ENCODE peak calls at places on chromosomes 6 and 20, in seven cellular contexts. P is heart left ventricle, G is GM12892, B is A549, T is spleen, F is tibial nerve, O is IMR-90. D is an unnamed sample.

GRCh38 chr20:19758888-19759331 is 852 bp downstream of the RIN2 start:
- DNase-seq in P (peak), G (no peak), B (peak), T (no peak), F (peak), O (no peak), D (no peak)

GRCh38 chr6:101761124-101761601 is 367.7 kb downstream of the GRIK2 start:
- DNase-seq in P (no peak), G (no peak), B (no peak), T (no peak), F (peak), O (peak), D (no peak)

GRCh38 chr6:8177721-8178120 is 75.4 kb upstream of the EEF1E1 start:
- DNase-seq in P (no peak), G (no peak), B (no peak), T (no peak), F (no peak), O (peak), D (no peak)

GRCh38 chr6:125236536-125237327 is 65.0 kb downstream of the HDDC2 start:
- DNase-seq in P (no peak), G (no peak), B (peak), T (no peak), F (no peak), O (peak), D (no peak)

GRCh38 chr6:136921936-136922679 is at the start of gene SLC35D3:
- DNase-seq in P (no peak), G (peak), B (peak), T (peak), F (no peak), O (no peak), D (no peak)

GRCh38 chr20:6473197-6473596 is 294.3 kb upstream of the BMP2 start:
- DNase-seq in P (no peak), G (no peak), B (no peak), T (no peak), F (no peak), O (peak), D (no peak)

GRCh38 chr20:25484911-25485511 is 77.5 kb downstream of the GINS1 start:
- DNase-seq in P (no peak), G (no peak), B (no peak), T (no peak), F (no peak), O (no peak), D (no peak)

GRCh38 chr6:165829376-165829775 is 166.3 kb upstream of the PDE10A start:
- DNase-seq in P (no peak), G (no peak), B (no peak), T (no peak), F (no peak), O (no peak), D (no peak)

GRCh38 chr6:5208491-5208890 is 52.3 kb downstream of the LYRM4 start:
- DNase-seq in P (no peak), G (no peak), B (no peak), T (no peak), F (no peak), O (peak), D (no peak)

GRCh38 chr20:17969276-17969883 is 562 bp downstream of the MGME1 start:
- DNase-seq in P (peak), G (no peak), B (peak), T (no peak), F (no peak), O (no peak), D (no peak)

GRCh38 chr6:140446241-140446640 is 1071.8 kb upstream of the CITED2 start:
- DNase-seq in P (no peak), G (no peak), B (no peak), T (no peak), F (no peak), O (no peak), D (no peak)

GRCh38 chr6:163761491-163761890 is 347.0 kb downstream of the QKI start:
- DNase-seq in P (no peak), G (no peak), B (no peak), T (no peak), F (no peak), O (peak), D (no peak)

GRCh38 chr20:17205261-17205660 is 21.6 kb upstream of the PCSK2 start:
- DNase-seq in P (no peak), G (no peak), B (no peak), T (no peak), F (no peak), O (no peak), D (no peak)

GRCh38 chr20:49669601-49670189 is 44.0 kb downstream of the B4GALT5 start:
- DNase-seq in P (no peak), G (no peak), B (no peak), T (no peak), F (no peak), O (no peak), D (no peak)

GRCh38 chr6:90896165-90896549 is 309.3 kb upstream of the MAP3K7 start:
- DNase-seq in P (no peak), G (no peak), B (no peak), T (no peak), F (no peak), O (no peak), D (no peak)

GRCh38 chr6:159875194-159875593 is 15.6 kb upstream of the MAS1 start:
- DNase-seq in P (no peak), G (no peak), B (no peak), T (no peak), F (no peak), O (no peak), D (no peak)

GRCh38 chr20:32139947-32140346 is 30.4 kb downstream of the TM9SF4 start:
- DNase-seq in P (no peak), G (no peak), B (no peak), T (no peak), F (no peak), O (no peak), D (no peak)

GRCh38 chr20:45174434-45175364 is at the start of gene PI3:
- DNase-seq in P (no peak), G (no peak), B (no peak), T (no peak), F (no peak), O (no peak), D (no peak)

GRCh38 chr6:90286884-90287488 is 9.7 kb downstream of the BACH2 start:
- DNase-seq in P (no peak), G (no peak), B (peak), T (no peak), F (no peak), O (peak), D (no peak)

GRCh38 chr6:144898052-144898689 is 613.0 kb downstream of the UTRN start:
- DNase-seq in P (no peak), G (no peak), B (no peak), T (no peak), F (no peak), O (peak), D (no peak)

GRCh38 chr6:65646494-65647035 is 60.5 kb downstream of the EYS start:
- DNase-seq in P (no peak), G (no peak), B (no peak), T (no peak), F (no peak), O (no peak), D (no peak)

GRCh38 chr20:41533537-41534136 is 84.5 kb downstream of the CHD6 start:
- DNase-seq in P (no peak), G (no peak), B (no peak), T (no peak), F (no peak), O (no peak), D (no peak)

GRCh38 chr6:33816911-33817310 is 13.1 kb upstream of the MLN start:
- DNase-seq in P (no peak), G (no peak), B (no peak), T (no peak), F (no peak), O (no peak), D (no peak)

GRCh38 chr20:12047838-12048432 is 130.2 kb downstream of the BTBD3 start:
- DNase-seq in P (no peak), G (no peak), B (no peak), T (no peak), F (no peak), O (peak), D (no peak)

GRCh38 chr6:131029661-131030297 is 33.3 kb downstream of the EPB41L2 start:
- DNase-seq in P (no peak), G (no peak), B (no peak), T (no peak), F (no peak), O (peak), D (no peak)

GRCh38 chr6:133051264-133051663 is 189.9 kb upstream of the EYA4 start:
- DNase-seq in P (no peak), G (no peak), B (no peak), T (no peak), F (no peak), O (peak), D (no peak)

GRCh38 chr6:41625442-41625841 is 12.8 kb upstream of the MDFI start:
- DNase-seq in P (peak), G (no peak), B (no peak), T (no peak), F (no peak), O (no peak), D (no peak)

GRCh38 chr6:53651149-53651763 is 14.3 kb downstream of the KLHL31 start:
- DNase-seq in P (peak), G (no peak), B (peak), T (no peak), F (peak), O (peak), D (no peak)

GRCh38 chr6:153401751-153402150 is 270.7 kb upstream of the RGS17 start:
- DNase-seq in P (no peak), G (no peak), B (no peak), T (no peak), F (no peak), O (no peak), D (no peak)

GRCh38 chr20:16391003-16391402 is 182.2 kb downstream of the KIF16B start:
- DNase-seq in P (no peak), G (no peak), B (no peak), T (no peak), F (no peak), O (no peak), D (no peak)

GRCh38 chr6:33824461-33825154 is 20.8 kb upstream of the MLN start:
- DNase-seq in P (peak), G (no peak), B (peak), T (no peak), F (no peak), O (peak), D (no peak)

GRCh38 chr6:95803889-95804288 is 211.9 kb upstream of the FUT9 start:
- DNase-seq in P (no peak), G (no peak), B (no peak), T (no peak), F (no peak), O (no peak), D (no peak)

GRCh38 chr6:127971945-127972391 is 71.1 kb upstream of the THEMIS start:
- DNase-seq in P (no peak), G (no peak), B (no peak), T (no peak), F (no peak), O (peak), D (peak)

GRCh38 chr6:44148306-44148705 is 10.3 kb upstream of the CAPN11 start:
- DNase-seq in P (no peak), G (no peak), B (no peak), T (no peak), F (no peak), O (no peak), D (no peak)

GRCh38 chr20:63553933-63554290 is at the start of gene FNDC11:
- DNase-seq in P (peak), G (no peak), B (no peak), T (peak), F (no peak), O (no peak), D (no peak)

GRCh38 chr20:63500902-63501817 is 2.3 kb upstream of the EEF1A2 start:
- DNase-seq in P (peak), G (no peak), B (no peak), T (no peak), F (no peak), O (no peak), D (no peak)

DNA sequence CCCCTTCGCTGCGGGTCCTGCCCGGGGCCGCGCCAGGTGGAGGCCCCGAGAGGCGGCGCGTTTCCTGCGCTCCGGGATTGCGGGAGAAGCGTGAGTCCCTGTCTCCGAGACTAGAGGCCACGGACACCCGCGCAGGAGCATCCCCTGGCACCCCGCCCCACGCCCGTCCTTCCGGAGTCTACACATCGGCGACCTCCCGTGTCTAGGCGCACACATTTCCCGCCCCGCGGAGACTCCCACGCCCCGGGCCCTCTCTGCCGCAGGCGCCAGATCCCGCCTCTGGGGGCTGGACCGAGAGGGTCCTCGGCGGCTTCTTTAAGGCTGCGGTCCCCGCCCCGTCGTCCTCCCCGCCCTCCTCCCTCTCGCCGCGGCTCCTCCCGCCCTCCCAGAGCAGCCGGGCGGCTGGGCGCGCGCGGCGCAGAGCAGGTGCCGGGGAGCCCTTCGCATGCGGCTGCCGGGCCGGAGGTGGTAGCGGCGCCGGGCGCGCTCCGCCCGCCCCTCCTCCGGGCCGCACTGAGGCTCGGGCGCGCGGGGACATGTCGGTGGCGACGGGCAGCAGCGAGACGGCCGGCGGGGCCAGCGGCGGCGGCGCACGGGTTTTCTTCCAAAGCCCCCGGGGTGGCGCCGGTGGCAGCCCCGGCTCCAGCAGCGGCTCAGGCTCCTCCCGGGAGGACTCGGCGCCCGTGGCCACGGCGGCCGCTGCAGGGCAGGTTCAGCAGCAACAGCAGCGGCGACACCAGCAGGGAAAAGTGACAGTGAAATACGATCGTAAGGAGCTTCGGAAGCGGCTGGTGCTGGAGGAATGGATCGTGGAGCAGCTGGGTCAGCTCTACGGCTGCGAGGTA is at the start of gene PPP1R14C:
- DNase-seq in P (peak), G (peak), B (no peak), T (no peak), F (no peak), O (no peak), D (peak)
- TF ChIP-seq POLR2A in P (peak), G (no peak), B (no peak), T (no peak), F (no peak), O (no peak), D (no peak)

GRCh38 chr6:13273931-13274706 is 54.2 kb downstream of the TBC1D7 start:
- DNase-seq in P (no peak), G (peak), B (no peak), T (peak), F (no peak), O (no peak), D (no peak)
- TF ChIP-seq POLR2A in P (no peak), G (peak), B (no peak), T (no peak), F (no peak), O (no peak), D (no peak)

DNA sequence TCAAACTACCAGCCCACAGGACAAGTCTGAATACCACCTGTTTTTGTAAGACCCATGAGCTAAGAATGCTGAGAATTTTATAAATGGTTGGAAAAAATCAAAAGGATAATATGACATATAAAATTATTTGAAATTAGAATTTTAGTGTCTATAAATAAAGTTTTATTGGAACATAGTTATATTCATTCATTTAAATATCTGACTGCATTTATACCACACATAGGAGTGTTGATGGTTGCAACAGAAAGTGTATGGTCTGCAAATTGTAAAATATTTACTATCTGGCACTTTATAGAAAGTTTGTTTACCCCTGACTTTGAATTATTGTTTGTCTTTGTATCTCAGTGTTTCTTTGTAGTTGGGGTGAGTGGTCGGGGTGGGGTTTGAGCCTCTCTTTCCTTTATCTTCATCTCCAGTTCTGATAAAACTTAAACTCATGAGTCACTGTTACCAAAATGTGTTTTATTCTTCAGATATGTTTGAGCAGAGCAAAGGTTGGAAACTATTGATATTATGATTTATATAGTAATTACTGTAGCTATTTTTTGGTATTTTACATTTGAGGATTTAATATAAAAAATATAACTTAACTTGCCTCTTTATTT is 55.5 kb downstream of the CD2AP start:
- DNase-seq in P (no peak), G (no peak), B (no peak), T (no peak), F (no peak), O (no peak), D (no peak)
- TF ChIP-seq POLR2A in P (no peak), G (no peak), B (no peak), T (no peak), F (no peak), O (no peak), D (no peak)

GRCh38 chr6:13384966-13385365 is 56.6 kb upstream of the TBC1D7 start:
- DNase-seq in P (no peak), G (no peak), B (no peak), T (no peak), F (no peak), O (no peak), D (no peak)
- TF ChIP-seq POLR2A in P (no peak), G (no peak), B (no peak), T (no peak), F (no peak), O (no peak), D (no peak)

DNA sequence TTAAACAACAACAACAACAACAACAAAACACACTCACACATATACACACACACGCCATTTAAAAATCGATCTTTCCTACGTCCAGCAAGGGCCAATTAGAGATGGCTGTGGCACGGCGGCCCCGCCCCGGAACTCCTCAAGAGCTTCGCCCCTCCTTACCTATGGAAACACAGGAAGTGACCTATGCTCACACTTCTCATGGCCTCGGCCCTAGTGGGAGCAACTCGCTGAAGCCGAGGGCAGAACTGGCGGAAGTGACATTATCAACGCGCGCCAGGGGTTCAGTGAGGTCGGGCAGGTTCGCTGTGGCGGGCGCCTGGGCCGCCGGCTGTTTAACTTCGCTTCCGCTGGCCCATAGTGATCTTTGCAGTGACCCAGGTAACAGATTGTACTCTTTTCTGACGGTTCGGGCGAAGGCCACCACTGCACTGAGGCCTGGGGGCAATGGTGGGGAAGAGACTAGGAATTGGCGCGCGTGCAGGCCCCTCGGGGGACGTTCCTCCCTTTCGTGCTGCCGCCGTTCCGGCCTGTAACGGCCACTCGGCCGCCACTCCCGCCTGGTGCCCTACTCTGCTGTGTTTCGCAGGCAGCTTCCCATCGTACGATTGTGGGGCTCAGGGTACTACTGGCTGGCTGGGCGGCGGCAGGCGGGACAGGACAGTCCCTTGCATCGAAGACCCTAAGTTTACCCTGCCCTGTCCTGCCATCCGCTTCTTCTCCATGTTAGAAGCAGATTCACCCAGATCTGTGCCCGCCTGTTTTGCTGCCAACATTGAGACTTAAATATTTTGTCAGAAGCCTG is at the start of gene TBP:
- DNase-seq in P (peak), G (peak), B (peak), T (peak), F (peak), O (peak), D (peak)
- TF ChIP-seq POLR2A in P (peak), G (peak), B (peak), T (no peak), F (no peak), O (peak), D (peak)

DNA sequence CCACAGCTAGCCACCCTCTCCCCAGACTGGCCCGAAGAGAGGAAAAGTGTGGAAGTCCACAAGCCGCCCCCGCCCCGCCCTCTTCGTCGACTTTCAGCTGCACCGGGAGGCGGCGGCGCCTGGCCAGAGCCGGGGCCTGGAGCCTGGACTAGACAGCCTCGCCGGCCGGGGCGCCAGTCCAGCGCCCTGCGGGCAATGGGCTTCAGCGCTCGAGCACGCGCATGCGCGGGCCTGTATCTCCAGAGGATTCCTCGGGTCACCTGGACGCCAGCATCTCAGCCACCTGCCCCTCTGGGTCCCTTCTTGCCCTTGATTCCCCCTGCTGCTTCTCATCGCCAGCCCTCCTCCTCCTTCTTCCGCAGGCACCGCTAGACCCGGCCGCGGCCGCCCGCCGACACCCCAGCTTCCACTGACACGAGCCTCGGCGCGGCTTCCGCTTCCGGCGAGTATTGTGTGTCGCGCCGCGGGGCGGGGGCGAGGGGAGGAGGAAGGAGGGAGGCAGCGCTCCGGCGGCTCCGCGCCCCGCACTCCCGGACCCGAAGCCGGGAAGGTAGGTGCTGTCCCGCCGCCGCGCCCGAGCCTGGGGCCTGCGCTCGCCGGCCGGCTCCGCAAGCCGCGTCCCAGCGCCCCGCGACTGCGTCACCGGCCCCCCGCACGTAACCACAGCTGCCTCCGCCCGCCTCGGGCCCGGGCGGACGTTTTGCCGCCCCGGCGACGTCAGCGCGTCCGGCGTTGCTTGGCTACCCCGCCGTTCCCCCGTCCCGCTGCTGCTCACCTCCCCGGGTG is at the start of gene TRIM39:
- DNase-seq in P (peak), G (peak), B (peak), T (peak), F (peak), O (peak), D (peak)
- TF ChIP-seq POLR2A in P (peak), G (peak), B (peak), T (peak), F (peak), O (peak), D (peak)

GRCh38 chr6:27814665-27815424 is 97.4 kb downstream of the OR2B2 start:
- DNase-seq in P (peak), G (no peak), B (no peak), T (peak), F (peak), O (peak), D (no peak)
- TF ChIP-seq POLR2A in P (peak), G (peak), B (peak), T (peak), F (no peak), O (peak), D (no peak)